ENCODE peak calls at places on chromosomes 7 and 10, in seven cellular contexts. One of them, this sample, is unnamed.

GRCh38 chr7:99004781-99005500 is 126.6 kb downstream of the TRRAP start:
- DNase-seq in sigmoid colon: no peak
- DNase-seq in IMR-90: no peak
- DNase-seq in uterus: no peak
- DNase-seq in A549: no peak
- DNase-seq in body of pancreas: no peak
- DNase-seq in stomach: no peak
- DNase-seq in this sample: no peak

GRCh38 chr7:936131-937054 is 18.1 kb downstream of the ADAP1 start:
- DNase-seq in sigmoid colon: peak; percentile 63
- DNase-seq in IMR-90: peak; percentile 28
- DNase-seq in uterus: no peak
- DNase-seq in A549: peak; percentile 82
- DNase-seq in body of pancreas: no peak
- DNase-seq in stomach: no peak
- DNase-seq in this sample: peak; percentile 60

GRCh38 chr10:116849271-116850057 is at the start of gene ENO4:
- DNase-seq in sigmoid colon: peak; percentile 81
- DNase-seq in IMR-90: peak; percentile 73
- DNase-seq in uterus: peak; percentile 69
- DNase-seq in A549: peak; percentile 89
- DNase-seq in body of pancreas: peak; percentile 92
- DNase-seq in stomach: peak; percentile 85
- DNase-seq in this sample: peak; percentile 87

GRCh38 chr10:119197921-119198320 is 9.4 kb upstream of the GRK5 start:
- DNase-seq in sigmoid colon: no peak
- DNase-seq in IMR-90: peak; percentile 90
- DNase-seq in uterus: no peak
- DNase-seq in A549: no peak
- DNase-seq in body of pancreas: no peak
- DNase-seq in stomach: no peak
- DNase-seq in this sample: no peak

GRCh38 chr10:77943086-77943901 is 16.7 kb upstream of the DLG5 start:
- DNase-seq in sigmoid colon: peak; percentile 72
- DNase-seq in IMR-90: peak; percentile 73
- DNase-seq in uterus: no peak
- DNase-seq in A549: peak; percentile 54
- DNase-seq in body of pancreas: peak; percentile 51
- DNase-seq in stomach: no peak
- DNase-seq in this sample: no peak

GRCh38 chr7:311131-311680 is 21.2 kb downstream of the FOXL3 start:
- DNase-seq in sigmoid colon: peak; percentile 48
- DNase-seq in IMR-90: no peak
- DNase-seq in uterus: no peak
- DNase-seq in A549: no peak
- DNase-seq in body of pancreas: no peak
- DNase-seq in stomach: no peak
- DNase-seq in this sample: peak; percentile 33

GRCh38 chr10:121495719-121496118 is 102.5 kb downstream of the FGFR2 start:
- DNase-seq in sigmoid colon: no peak
- DNase-seq in IMR-90: no peak
- DNase-seq in uterus: no peak
- DNase-seq in A549: no peak
- DNase-seq in body of pancreas: peak; percentile 25
- DNase-seq in stomach: no peak
- DNase-seq in this sample: no peak

GRCh38 chr10:86291616-86292340 is 74.8 kb downstream of the GRID1 start:
- DNase-seq in sigmoid colon: peak; percentile 33
- DNase-seq in IMR-90: no peak
- DNase-seq in uterus: no peak
- DNase-seq in A549: no peak
- DNase-seq in body of pancreas: no peak
- DNase-seq in stomach: peak; percentile 17
- DNase-seq in this sample: peak; percentile 61

GRCh38 chr10:45673074-45673628 is 579 bp upstream of the ZFAND4 start:
- DNase-seq in sigmoid colon: no peak
- DNase-seq in IMR-90: no peak
- DNase-seq in uterus: no peak
- DNase-seq in A549: no peak
- DNase-seq in body of pancreas: peak; percentile 63
- DNase-seq in stomach: no peak
- DNase-seq in this sample: peak; percentile 75

GRCh38 chr7:135923700-135924261 is 53.4 kb downstream of the MTPN start:
- DNase-seq in sigmoid colon: no peak
- DNase-seq in IMR-90: peak; percentile 96
- DNase-seq in uterus: no peak
- DNase-seq in A549: peak; percentile 87
- DNase-seq in body of pancreas: no peak
- DNase-seq in stomach: no peak
- DNase-seq in this sample: no peak

GRCh38 chr10:68598978-68599753 is 39.0 kb downstream of the TET1 start:
- DNase-seq in sigmoid colon: peak; percentile 75
- DNase-seq in IMR-90: peak; percentile 43
- DNase-seq in uterus: peak; percentile 55
- DNase-seq in A549: no peak
- DNase-seq in body of pancreas: peak; percentile 58
- DNase-seq in stomach: peak; percentile 55
- DNase-seq in this sample: peak; percentile 76

GRCh38 chr10:605632-606325 is 83.7 kb downstream of the DIP2C start:
- DNase-seq in sigmoid colon: peak; percentile 49
- DNase-seq in IMR-90: no peak
- DNase-seq in uterus: no peak
- DNase-seq in A549: no peak
- DNase-seq in body of pancreas: no peak
- DNase-seq in stomach: no peak
- DNase-seq in this sample: peak; percentile 56

GRCh38 chr10:58086144-58086762 is 181.4 kb downstream of the IPMK start:
- DNase-seq in sigmoid colon: no peak
- DNase-seq in IMR-90: no peak
- DNase-seq in uterus: no peak
- DNase-seq in A549: no peak
- DNase-seq in body of pancreas: no peak
- DNase-seq in stomach: no peak
- DNase-seq in this sample: no peak

GRCh38 chr10:123634221-123634620 is 31.9 kb upstream of the GPR26 start:
- DNase-seq in sigmoid colon: no peak
- DNase-seq in IMR-90: no peak
- DNase-seq in uterus: no peak
- DNase-seq in A549: no peak
- DNase-seq in body of pancreas: no peak
- DNase-seq in stomach: no peak
- DNase-seq in this sample: no peak

GRCh38 chr7:112282476-112283188 is 76.1 kb downstream of the ZNF277 start:
- DNase-seq in sigmoid colon: no peak
- DNase-seq in IMR-90: no peak
- DNase-seq in uterus: no peak
- DNase-seq in A549: no peak
- DNase-seq in body of pancreas: no peak
- DNase-seq in stomach: no peak
- DNase-seq in this sample: no peak

GRCh38 chr7:138092486-138093028 is 16.3 kb downstream of the AKR1D1 start:
- DNase-seq in sigmoid colon: no peak
- DNase-seq in IMR-90: no peak
- DNase-seq in uterus: no peak
- DNase-seq in A549: no peak
- DNase-seq in body of pancreas: no peak
- DNase-seq in stomach: no peak
- DNase-seq in this sample: no peak

GRCh38 chr10:110368002-110368401 is 63.3 kb upstream of the SMNDC1 start:
- DNase-seq in sigmoid colon: no peak
- DNase-seq in IMR-90: peak; percentile 61
- DNase-seq in uterus: no peak
- DNase-seq in A549: no peak
- DNase-seq in body of pancreas: no peak
- DNase-seq in stomach: no peak
- DNase-seq in this sample: no peak

GRCh38 chr10:17910144-17910789 is 41.5 kb upstream of the SLC39A12 start:
- DNase-seq in sigmoid colon: peak; percentile 76
- DNase-seq in IMR-90: peak; percentile 63
- DNase-seq in uterus: peak; percentile 24
- DNase-seq in A549: peak; percentile 36
- DNase-seq in body of pancreas: peak; percentile 67
- DNase-seq in stomach: no peak
- DNase-seq in this sample: no peak

GRCh38 chr10:52276982-52277381 is 37.1 kb upstream of the DKK1 start:
- DNase-seq in sigmoid colon: no peak
- DNase-seq in IMR-90: no peak
- DNase-seq in uterus: no peak
- DNase-seq in A549: no peak
- DNase-seq in body of pancreas: no peak
- DNase-seq in stomach: no peak
- DNase-seq in this sample: no peak

GRCh38 chr10:71685554-71686202 is 33.9 kb downstream of the C10orf105 start:
- DNase-seq in sigmoid colon: no peak
- DNase-seq in IMR-90: no peak
- DNase-seq in uterus: no peak
- DNase-seq in A549: no peak
- DNase-seq in body of pancreas: no peak
- DNase-seq in stomach: no peak
- DNase-seq in this sample: no peak

GRCh38 chr7:50812847-50813475 is 30.3 kb upstream of the GRB10 start:
- DNase-seq in sigmoid colon: peak; percentile 73
- DNase-seq in IMR-90: peak; percentile 70
- DNase-seq in uterus: peak; percentile 43
- DNase-seq in A549: peak; percentile 53
- DNase-seq in body of pancreas: peak; percentile 91
- DNase-seq in stomach: peak; percentile 86
- DNase-seq in this sample: no peak

GRCh38 chr7:120741371-120742042 is 116.4 kb downstream of the TSPAN12 start:
- DNase-seq in sigmoid colon: no peak
- DNase-seq in IMR-90: no peak
- DNase-seq in uterus: no peak
- DNase-seq in A549: no peak
- DNase-seq in body of pancreas: peak; percentile 14
- DNase-seq in stomach: no peak
- DNase-seq in this sample: no peak

GRCh38 chr7:50793115-50793946 is 10.6 kb upstream of the GRB10 start:
- DNase-seq in sigmoid colon: peak; percentile 87
- DNase-seq in IMR-90: peak; percentile 36
- DNase-seq in uterus: peak; percentile 59
- DNase-seq in A549: peak; percentile 72
- DNase-seq in body of pancreas: peak; percentile 84
- DNase-seq in stomach: peak; percentile 70
- DNase-seq in this sample: peak; percentile 90

DNA sequence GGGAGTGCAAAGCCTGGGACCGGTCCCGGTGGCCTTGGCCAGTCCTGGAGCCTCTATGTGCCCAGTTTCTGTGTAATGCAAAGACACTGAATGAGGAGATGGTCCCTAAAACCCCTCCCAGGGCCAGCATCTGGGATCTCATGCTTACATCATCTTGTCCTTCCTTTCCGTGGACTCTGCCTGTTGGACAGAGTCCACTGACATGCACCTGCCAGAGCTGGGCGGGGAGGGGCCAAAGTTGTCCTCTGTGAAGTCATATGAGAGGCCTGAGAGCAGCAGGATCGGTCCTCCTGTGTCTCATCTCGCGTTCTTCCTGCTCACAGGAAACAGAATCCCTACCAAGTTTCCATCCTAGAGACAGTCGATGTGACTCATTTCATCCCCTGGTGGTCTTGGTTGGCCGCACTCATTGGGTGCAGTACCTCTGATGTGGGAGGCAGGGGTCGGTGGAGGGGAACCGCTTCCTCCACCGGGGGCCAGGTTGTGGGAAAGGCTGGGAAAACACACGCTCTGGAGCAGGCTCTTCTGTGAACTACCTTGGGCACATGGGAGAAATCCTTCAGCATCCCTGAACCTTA is 389.6 kb upstream of the PODXL start:
- DNase-seq in sigmoid colon: no peak
- DNase-seq in IMR-90: no peak
- DNase-seq in uterus: no peak
- DNase-seq in A549: no peak
- DNase-seq in body of pancreas: no peak
- DNase-seq in stomach: no peak
- DNase-seq in this sample: no peak
- H3K4me3 ChIP-seq in sigmoid colon: peak overlapping the region; percentile 32
- H3K4me3 ChIP-seq in IMR-90: no peak overlapping the region
- H3K4me3 ChIP-seq in uterus: no peak overlapping the region
- H3K4me3 ChIP-seq in A549: no peak overlapping the region
- H3K4me3 ChIP-seq in body of pancreas: no peak overlapping the region
- H3K4me3 ChIP-seq in stomach: no peak overlapping the region
- H3K4me3 ChIP-seq in this sample: no peak overlapping the region

GRCh38 chr7:100673942-100674431 is 447 bp downstream of the GNB2 start:
- DNase-seq in sigmoid colon: peak; percentile 86
- DNase-seq in IMR-90: no peak
- DNase-seq in uterus: peak; percentile 61
- DNase-seq in A549: no peak
- DNase-seq in body of pancreas: peak; percentile 51
- DNase-seq in stomach: no peak
- DNase-seq in this sample: peak; percentile 92
- TF ChIP-seq POLR2A in sigmoid colon: no peak
- TF ChIP-seq POLR2A in IMR-90: no peak
- TF ChIP-seq POLR2A in uterus: no peak
- TF ChIP-seq POLR2A in A549: no peak
- TF ChIP-seq POLR2A in body of pancreas: peak; percentile 61
- TF ChIP-seq POLR2A in stomach: no peak
- TF ChIP-seq POLR2A in this sample: no peak

DNA sequence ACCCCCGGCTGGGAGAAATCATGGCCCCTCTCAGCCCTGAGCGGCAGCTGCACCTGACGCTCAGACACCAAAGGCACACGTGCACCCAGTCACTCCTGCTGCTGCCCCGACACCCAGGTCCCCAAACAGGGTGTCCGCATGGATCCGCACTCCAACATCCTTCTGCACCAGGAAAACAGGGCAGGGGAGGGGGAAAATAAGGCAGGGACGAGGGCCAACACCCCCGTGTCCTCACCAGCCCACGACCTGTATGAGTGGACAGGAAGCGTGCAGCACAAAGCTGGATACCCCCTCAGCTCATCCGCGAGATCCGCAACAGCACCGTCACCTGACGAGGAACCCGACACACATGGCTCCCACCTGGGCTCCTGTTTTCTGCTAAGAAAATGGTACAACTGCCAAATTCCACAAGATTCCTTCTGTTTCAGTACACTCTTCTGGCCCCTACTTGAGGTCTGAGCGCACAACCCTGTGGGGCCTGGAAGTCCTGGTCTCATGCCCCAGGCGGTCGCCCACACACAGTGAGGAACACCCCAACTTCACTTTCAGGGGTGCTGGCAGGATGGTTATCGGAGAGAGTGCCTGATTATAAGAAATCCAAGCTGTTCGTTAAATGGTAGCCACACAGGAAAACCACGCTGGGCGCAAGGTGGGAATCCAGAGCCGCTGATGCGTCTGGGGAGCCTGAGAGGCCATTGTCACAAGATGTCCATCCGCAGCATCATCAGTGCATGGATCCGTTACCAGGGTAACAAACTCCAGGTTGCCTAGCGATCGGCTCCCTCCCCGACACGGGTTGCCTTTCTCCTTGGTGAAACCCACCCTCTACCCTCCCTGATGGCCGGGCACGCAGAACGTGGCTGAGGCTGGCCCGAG is 63.6 kb downstream of the ZRANB1 start:
- DNase-seq in sigmoid colon: peak; percentile 56
- DNase-seq in IMR-90: no peak
- DNase-seq in uterus: peak; percentile 11
- DNase-seq in A549: no peak
- DNase-seq in body of pancreas: peak; percentile 4
- DNase-seq in stomach: peak; percentile 23
- DNase-seq in this sample: peak; percentile 56
- H3K4me3 ChIP-seq in sigmoid colon: no peak overlapping the region
- H3K4me3 ChIP-seq in IMR-90: no peak overlapping the region
- H3K4me3 ChIP-seq in uterus: no peak overlapping the region
- H3K4me3 ChIP-seq in A549: no peak overlapping the region
- H3K4me3 ChIP-seq in body of pancreas: no peak overlapping the region
- H3K4me3 ChIP-seq in stomach: no peak overlapping the region
- H3K4me3 ChIP-seq in this sample: no peak overlapping the region

GRCh38 chr7:130483036-130483435 is 8.8 kb upstream of the MEST start:
- DNase-seq in sigmoid colon: no peak
- DNase-seq in IMR-90: no peak
- DNase-seq in uterus: no peak
- DNase-seq in A549: no peak
- DNase-seq in body of pancreas: no peak
- DNase-seq in stomach: no peak
- DNase-seq in this sample: no peak
- TF ChIP-seq POLR2A in sigmoid colon: no peak
- TF ChIP-seq POLR2A in IMR-90: no peak
- TF ChIP-seq POLR2A in uterus: no peak
- TF ChIP-seq POLR2A in A549: no peak
- TF ChIP-seq POLR2A in body of pancreas: no peak
- TF ChIP-seq POLR2A in stomach: no peak
- TF ChIP-seq POLR2A in this sample: no peak